ENCODE peak calls at places on chromosome 4, in eight cellular contexts. One of them, this sample, is unnamed.

GRCh38 chr4:89119836-89120235 is 8.5 kb downstream of the TIGD2 start:
- DNase-seq in neural progenitor cell: no peak
- DNase-seq in breast epithelium: no peak
- DNase-seq in fibroblast of lung: peak; percentile 52
- DNase-seq in uterus: no peak
- DNase-seq in brain microvascular endothelial cell: peak; percentile 14
- DNase-seq in neural crest cell: no peak
- DNase-seq in pancreas: no peak
- DNase-seq in this sample: no peak

GRCh38 chr4:89468632-89469031 is 161.0 kb upstream of the GPRIN3 start:
- DNase-seq in neural progenitor cell: no peak
- DNase-seq in breast epithelium: no peak
- DNase-seq in fibroblast of lung: no peak
- DNase-seq in uterus: no peak
- DNase-seq in brain microvascular endothelial cell: no peak
- DNase-seq in neural crest cell: no peak
- DNase-seq in pancreas: no peak
- DNase-seq in this sample: no peak

GRCh38 chr4:110211007-110211769 is 12.8 kb upstream of the ELOVL6 start:
- DNase-seq in neural progenitor cell: peak; percentile 48
- DNase-seq in breast epithelium: no peak
- DNase-seq in fibroblast of lung: peak; percentile 51
- DNase-seq in uterus: no peak
- DNase-seq in brain microvascular endothelial cell: no peak
- DNase-seq in neural crest cell: no peak
- DNase-seq in pancreas: no peak
- DNase-seq in this sample: peak; percentile 65

GRCh38 chr4:79050521-79050880 is 111.3 kb upstream of the PAQR3 start:
- DNase-seq in neural progenitor cell: no peak
- DNase-seq in breast epithelium: no peak
- DNase-seq in fibroblast of lung: no peak
- DNase-seq in uterus: no peak
- DNase-seq in brain microvascular endothelial cell: no peak
- DNase-seq in neural crest cell: no peak
- DNase-seq in pancreas: peak; percentile 30
- DNase-seq in this sample: no peak

GRCh38 chr4:133320576-133321170 is 171.6 kb downstream of the PCDH10 start:
- DNase-seq in neural progenitor cell: peak; percentile 62
- DNase-seq in breast epithelium: no peak
- DNase-seq in fibroblast of lung: peak; percentile 34
- DNase-seq in uterus: no peak
- DNase-seq in brain microvascular endothelial cell: peak; percentile 43
- DNase-seq in neural crest cell: peak; percentile 6
- DNase-seq in pancreas: no peak
- DNase-seq in this sample: peak; percentile 21

GRCh38 chr4:1570291-1571164 is 113.6 kb downstream of the FAM53A start:
- DNase-seq in neural progenitor cell: no peak
- DNase-seq in breast epithelium: no peak
- DNase-seq in fibroblast of lung: no peak
- DNase-seq in uterus: no peak
- DNase-seq in brain microvascular endothelial cell: no peak
- DNase-seq in neural crest cell: no peak
- DNase-seq in pancreas: peak; percentile 58
- DNase-seq in this sample: no peak

GRCh38 chr4:169147217-169147616 is 123.5 kb downstream of the SH3RF1 start:
- DNase-seq in neural progenitor cell: no peak
- DNase-seq in breast epithelium: no peak
- DNase-seq in fibroblast of lung: peak; percentile 55
- DNase-seq in uterus: no peak
- DNase-seq in brain microvascular endothelial cell: no peak
- DNase-seq in neural crest cell: no peak
- DNase-seq in pancreas: no peak
- DNase-seq in this sample: no peak

GRCh38 chr4:100340534-100341364 is 150.5 kb upstream of the DDIT4L start:
- DNase-seq in neural progenitor cell: no peak
- DNase-seq in breast epithelium: no peak
- DNase-seq in fibroblast of lung: peak; percentile 56
- DNase-seq in uterus: no peak
- DNase-seq in brain microvascular endothelial cell: peak; percentile 31
- DNase-seq in neural crest cell: no peak
- DNase-seq in pancreas: no peak
- DNase-seq in this sample: no peak

GRCh38 chr4:110510955-110511544 is 35.1 kb downstream of the ENPEP start:
- DNase-seq in neural progenitor cell: peak; percentile 68
- DNase-seq in breast epithelium: no peak
- DNase-seq in fibroblast of lung: peak; percentile 47
- DNase-seq in uterus: no peak
- DNase-seq in brain microvascular endothelial cell: no peak
- DNase-seq in neural crest cell: no peak
- DNase-seq in pancreas: no peak
- DNase-seq in this sample: peak; percentile 51

GRCh38 chr4:40283968-40284367 is 51.2 kb upstream of the CHRNA9 start:
- DNase-seq in neural progenitor cell: no peak
- DNase-seq in breast epithelium: no peak
- DNase-seq in fibroblast of lung: peak; percentile 92
- DNase-seq in uterus: no peak
- DNase-seq in brain microvascular endothelial cell: no peak
- DNase-seq in neural crest cell: no peak
- DNase-seq in pancreas: no peak
- DNase-seq in this sample: peak; percentile 58

GRCh38 chr4:56637791-56638190 is 43.3 kb downstream of the HOPX start:
- DNase-seq in neural progenitor cell: no peak
- DNase-seq in breast epithelium: no peak
- DNase-seq in fibroblast of lung: no peak
- DNase-seq in uterus: no peak
- DNase-seq in brain microvascular endothelial cell: no peak
- DNase-seq in neural crest cell: no peak
- DNase-seq in pancreas: no peak
- DNase-seq in this sample: no peak

GRCh38 chr4:136012250-136012649 is 1520.0 kb downstream of the PCDH18 start:
- DNase-seq in neural progenitor cell: peak; percentile 11
- DNase-seq in breast epithelium: no peak
- DNase-seq in fibroblast of lung: no peak
- DNase-seq in uterus: no peak
- DNase-seq in brain microvascular endothelial cell: no peak
- DNase-seq in neural crest cell: no peak
- DNase-seq in pancreas: no peak
- DNase-seq in this sample: no peak

GRCh38 chr4:82852751-82853053 is 38.3 kb downstream of the SEC31A start:
- DNase-seq in neural progenitor cell: peak; percentile 3
- DNase-seq in breast epithelium: no peak
- DNase-seq in fibroblast of lung: no peak
- DNase-seq in uterus: no peak
- DNase-seq in brain microvascular endothelial cell: no peak
- DNase-seq in neural crest cell: no peak
- DNase-seq in pancreas: no peak
- DNase-seq in this sample: no peak

GRCh38 chr4:184395451-184395917 is 78.9 kb downstream of the IRF2 start:
- DNase-seq in neural progenitor cell: no peak
- DNase-seq in breast epithelium: no peak
- DNase-seq in fibroblast of lung: no peak
- DNase-seq in uterus: no peak
- DNase-seq in brain microvascular endothelial cell: no peak
- DNase-seq in neural crest cell: no peak
- DNase-seq in pancreas: no peak
- DNase-seq in this sample: no peak

GRCh38 chr4:132383571-132384199 is 765.4 kb upstream of the PCDH10 start:
- DNase-seq in neural progenitor cell: no peak
- DNase-seq in breast epithelium: no peak
- DNase-seq in fibroblast of lung: peak; percentile 28
- DNase-seq in uterus: no peak
- DNase-seq in brain microvascular endothelial cell: no peak
- DNase-seq in neural crest cell: no peak
- DNase-seq in pancreas: no peak
- DNase-seq in this sample: no peak

GRCh38 chr4:2650276-2650675 is 105.9 kb downstream of the TNIP2 start:
- DNase-seq in neural progenitor cell: no peak
- DNase-seq in breast epithelium: no peak
- DNase-seq in fibroblast of lung: no peak
- DNase-seq in uterus: no peak
- DNase-seq in brain microvascular endothelial cell: no peak
- DNase-seq in neural crest cell: no peak
- DNase-seq in pancreas: no peak
- DNase-seq in this sample: no peak

GRCh38 chr4:177546745-177547144 is 104.5 kb upstream of the AGA start:
- DNase-seq in neural progenitor cell: no peak
- DNase-seq in breast epithelium: no peak
- DNase-seq in fibroblast of lung: peak; percentile 18
- DNase-seq in uterus: no peak
- DNase-seq in brain microvascular endothelial cell: no peak
- DNase-seq in neural crest cell: no peak
- DNase-seq in pancreas: no peak
- DNase-seq in this sample: no peak

DNA sequence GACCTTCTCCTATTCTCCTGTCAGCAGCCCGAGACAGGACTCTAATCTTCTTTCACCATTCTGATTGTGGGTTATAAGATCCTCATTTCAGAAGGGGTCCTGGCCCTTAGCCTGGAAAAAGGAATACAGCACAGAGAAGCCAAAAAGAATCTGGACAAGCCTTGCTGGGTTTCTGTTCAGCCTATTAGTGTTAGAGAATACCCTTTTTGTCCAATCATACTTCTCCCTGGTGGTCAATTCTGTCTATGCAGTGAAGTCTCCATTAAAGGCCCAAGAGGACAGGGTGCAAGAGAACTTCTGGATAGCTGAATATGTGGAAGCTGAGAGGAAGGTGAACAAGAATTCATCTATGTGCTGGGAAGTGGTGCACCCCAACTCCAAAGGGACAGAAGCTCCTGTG is 105.7 kb upstream of the AGA start:
- DNase-seq in neural progenitor cell: no peak
- DNase-seq in breast epithelium: no peak
- DNase-seq in fibroblast of lung: peak; percentile 8
- DNase-seq in uterus: no peak
- DNase-seq in brain microvascular endothelial cell: no peak
- DNase-seq in neural crest cell: no peak
- DNase-seq in pancreas: no peak
- DNase-seq in this sample: no peak
- TF ChIP-seq CTCF in neural progenitor cell: no peak
- TF ChIP-seq CTCF in breast epithelium: no peak
- TF ChIP-seq CTCF in fibroblast of lung: no peak
- TF ChIP-seq CTCF in uterus: no peak
- TF ChIP-seq CTCF in brain microvascular endothelial cell: no peak
- TF ChIP-seq CTCF in neural crest cell: no peak
- TF ChIP-seq CTCF in pancreas: no peak
- TF ChIP-seq CTCF in this sample: no peak

GRCh38 chr4:98026362-98026761 is 116.9 kb downstream of the STPG2 start:
- DNase-seq in neural progenitor cell: no peak
- DNase-seq in breast epithelium: no peak
- DNase-seq in fibroblast of lung: no peak
- DNase-seq in uterus: no peak
- DNase-seq in brain microvascular endothelial cell: no peak
- DNase-seq in neural crest cell: no peak
- DNase-seq in pancreas: no peak
- DNase-seq in this sample: no peak

GRCh38 chr4:98030059-98030458 is 113.2 kb downstream of the STPG2 start:
- DNase-seq in neural progenitor cell: no peak
- DNase-seq in breast epithelium: no peak
- DNase-seq in fibroblast of lung: no peak
- DNase-seq in uterus: no peak
- DNase-seq in brain microvascular endothelial cell: no peak
- DNase-seq in neural crest cell: no peak
- DNase-seq in pancreas: no peak
- DNase-seq in this sample: no peak

GRCh38 chr4:98027827-98028226 is 115.4 kb downstream of the STPG2 start:
- DNase-seq in neural progenitor cell: peak; percentile 11
- DNase-seq in breast epithelium: no peak
- DNase-seq in fibroblast of lung: peak; percentile 10
- DNase-seq in uterus: no peak
- DNase-seq in brain microvascular endothelial cell: peak; percentile 28
- DNase-seq in neural crest cell: no peak
- DNase-seq in pancreas: no peak
- DNase-seq in this sample: no peak
- TF ChIP-seq CTCF in neural progenitor cell: peak; percentile 40
- TF ChIP-seq CTCF in breast epithelium: no peak
- TF ChIP-seq CTCF in fibroblast of lung: no peak
- TF ChIP-seq CTCF in uterus: no peak
- TF ChIP-seq CTCF in brain microvascular endothelial cell: peak; percentile 40
- TF ChIP-seq CTCF in neural crest cell: peak; percentile 41
- TF ChIP-seq CTCF in pancreas: no peak
- TF ChIP-seq CTCF in this sample: no peak

DNA sequence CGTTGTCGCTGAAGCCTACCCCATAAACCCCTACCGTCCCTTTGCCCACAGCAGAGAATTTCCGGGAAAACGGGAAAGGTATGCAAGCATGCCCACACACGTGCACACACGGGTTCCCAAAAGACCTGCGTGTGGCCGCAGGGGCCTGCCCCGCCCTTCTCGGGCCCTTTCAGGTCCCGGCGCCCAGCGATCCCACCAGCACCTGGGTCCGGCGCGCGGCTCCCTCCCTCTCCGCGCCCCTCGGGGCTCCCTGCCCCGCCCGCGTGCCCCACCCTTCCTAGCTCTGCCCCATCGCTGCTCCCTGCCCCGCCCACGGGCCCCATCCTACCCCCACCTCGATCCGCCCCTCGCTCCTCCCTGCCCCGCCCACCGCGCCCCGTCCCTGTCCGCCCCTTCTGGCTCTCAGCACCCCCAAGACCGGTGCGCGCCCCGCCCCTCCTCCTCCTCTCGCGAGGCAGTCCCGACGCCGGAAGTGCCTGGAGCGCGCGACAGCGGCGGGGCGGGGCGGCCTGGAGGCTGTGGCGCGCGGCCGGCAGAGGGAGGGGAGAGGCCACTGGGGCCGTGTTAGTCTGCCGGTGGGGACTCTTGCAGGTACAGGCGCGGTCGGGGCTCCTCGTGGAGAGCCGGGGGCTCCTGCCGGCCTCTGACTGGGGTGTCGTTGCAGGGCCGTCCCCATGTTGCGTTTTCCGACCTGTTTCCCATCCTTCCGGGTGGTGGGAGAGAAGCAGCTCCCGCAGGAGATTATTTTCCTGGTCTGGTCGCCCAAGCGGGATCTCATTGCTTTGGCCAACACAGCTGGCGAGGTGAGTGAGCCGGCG is at the start of gene ANAPC4:
- DNase-seq in neural progenitor cell: peak; percentile 97
- DNase-seq in breast epithelium: peak; percentile 97
- DNase-seq in fibroblast of lung: peak; percentile 91
- DNase-seq in uterus: peak; percentile 96
- DNase-seq in brain microvascular endothelial cell: peak; percentile 85
- DNase-seq in neural crest cell: peak; percentile 84
- DNase-seq in pancreas: peak; percentile 98
- DNase-seq in this sample: peak; percentile 100
- TF ChIP-seq CTCF in neural progenitor cell: no peak
- TF ChIP-seq CTCF in breast epithelium: peak; percentile 10
- TF ChIP-seq CTCF in fibroblast of lung: no peak
- TF ChIP-seq CTCF in uterus: no peak
- TF ChIP-seq CTCF in brain microvascular endothelial cell: no peak
- TF ChIP-seq CTCF in neural crest cell: no peak
- TF ChIP-seq CTCF in pancreas: no peak
- TF ChIP-seq CTCF in this sample: no peak

DNA sequence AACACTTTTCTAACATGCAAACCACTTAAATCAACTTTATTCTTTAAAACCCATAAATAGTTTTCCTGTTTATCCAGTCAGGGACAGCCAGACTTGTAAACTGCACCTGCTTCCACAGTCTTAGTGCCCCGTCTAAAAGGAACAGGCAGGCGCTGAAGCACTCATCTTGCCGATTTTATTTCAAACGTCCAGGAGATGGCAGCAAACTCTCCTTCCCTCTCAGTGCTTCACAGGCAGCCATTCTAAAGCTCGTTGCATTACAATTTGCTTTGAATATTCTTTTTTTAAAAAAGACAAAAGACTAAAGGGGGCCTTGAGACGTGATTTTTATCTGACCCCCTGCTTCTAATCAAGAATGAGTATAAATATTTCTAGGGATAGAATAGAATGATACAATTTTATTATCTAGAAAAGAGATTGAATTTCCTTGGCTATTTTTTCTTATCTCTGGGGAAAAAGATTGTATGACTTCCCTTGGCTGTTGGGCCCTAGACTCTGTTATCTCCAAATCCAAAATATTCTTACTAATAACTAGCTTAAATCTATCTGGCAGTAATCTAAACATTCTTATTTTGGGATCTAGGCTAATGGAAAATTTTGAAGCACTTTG is 93.6 kb upstream of the MYOZ2 start:
- DNase-seq in neural progenitor cell: peak; percentile 76
- DNase-seq in breast epithelium: no peak
- DNase-seq in fibroblast of lung: peak; percentile 66
- DNase-seq in uterus: peak; percentile 70
- DNase-seq in brain microvascular endothelial cell: peak; percentile 60
- DNase-seq in neural crest cell: peak; percentile 43
- DNase-seq in pancreas: no peak
- DNase-seq in this sample: peak; percentile 65
- TF ChIP-seq CTCF in neural progenitor cell: peak; percentile 69
- TF ChIP-seq CTCF in breast epithelium: peak; percentile 68
- TF ChIP-seq CTCF in fibroblast of lung: peak; percentile 71
- TF ChIP-seq CTCF in uterus: peak; percentile 74
- TF ChIP-seq CTCF in brain microvascular endothelial cell: peak; percentile 74
- TF ChIP-seq CTCF in neural crest cell: peak; percentile 77
- TF ChIP-seq CTCF in pancreas: peak; percentile 38
- TF ChIP-seq CTCF in this sample: peak; percentile 45